ENCODE peak calls at places on chromosomes 5 and 9, in nine cellular contexts. T, F, A, V, Y, Z, P, N and D are unnamed samples.

GRCh38 chr5:28523887-28524637 is 1485.7 kb upstream of the CDH9 start:
- DNase-seq in T (no peak), F (no peak), A (peak), V (no peak), Y (no peak), Z (no peak), P (no peak), N (peak), D (peak)

GRCh38 chr9:11805969-11806368 is 887.2 kb upstream of the TYRP1 start:
- DNase-seq in T (no peak), F (no peak), A (no peak), V (no peak), Y (no peak), Z (no peak), P (no peak), N (no peak), D (no peak)

GRCh38 chr5:123512631-123513461 is 869 bp downstream of the CSNK1G3 start:
- DNase-seq in T (no peak), F (peak), A (peak), V (peak), Y (peak), Z (peak), P (no peak), N (peak), D (peak)

GRCh38 chr9:9352877-9353481 is 1259.8 kb downstream of the PTPRD start:
- DNase-seq in T (no peak), F (no peak), A (no peak), V (no peak), Y (no peak), Z (no peak), P (no peak), N (peak), D (peak)

GRCh38 chr5:39412995-39413394 is 11.8 kb downstream of the DAB2 start:
- DNase-seq in T (no peak), F (no peak), A (no peak), V (no peak), Y (no peak), Z (no peak), P (no peak), N (no peak), D (no peak)

GRCh38 chr9:134268308-134268724 is 57.9 kb upstream of the RXRA start:
- DNase-seq in T (no peak), F (no peak), A (no peak), V (no peak), Y (no peak), Z (no peak), P (no peak), N (no peak), D (no peak)

GRCh38 chr9:136021171-136021890 is 60.2 kb upstream of the UBAC1 start:
- DNase-seq in T (peak), F (no peak), A (no peak), V (peak), Y (peak), Z (no peak), P (no peak), N (no peak), D (no peak)

GRCh38 chr9:124723352-124723751 is 47.8 kb downstream of the NR6A1 start:
- DNase-seq in T (no peak), F (no peak), A (no peak), V (no peak), Y (no peak), Z (no peak), P (no peak), N (no peak), D (no peak)

GRCh38 chr5:98416541-98416940 is 356.9 kb upstream of the RGMB start:
- DNase-seq in T (no peak), F (no peak), A (peak), V (no peak), Y (no peak), Z (no peak), P (no peak), N (no peak), D (peak)

GRCh38 chr5:60545526-60545925 is 154.4 kb downstream of the DEPDC1B start:
- DNase-seq in T (no peak), F (no peak), A (no peak), V (no peak), Y (no peak), Z (no peak), P (no peak), N (no peak), D (no peak)

GRCh38 chr9:117073539-117074336 is 341.1 kb downstream of the ASTN2 start:
- DNase-seq in T (no peak), F (no peak), A (peak), V (peak), Y (no peak), Z (no peak), P (no peak), N (peak), D (peak)

GRCh38 chr5:75603421-75603820 is 7.8 kb upstream of the ANKDD1B start:
- DNase-seq in T (no peak), F (no peak), A (peak), V (no peak), Y (no peak), Z (no peak), P (no peak), N (no peak), D (no peak)

GRCh38 chr9:97970106-97970505 is 13.0 kb upstream of the ANP32B start:
- DNase-seq in T (no peak), F (no peak), A (no peak), V (no peak), Y (no peak), Z (peak), P (no peak), N (no peak), D (no peak)

GRCh38 chr9:69667306-69667705 is 4.9 kb downstream of the APBA1 start:
- DNase-seq in T (no peak), F (no peak), A (no peak), V (no peak), Y (no peak), Z (no peak), P (no peak), N (no peak), D (no peak)

GRCh38 chr5:146233441-146233840 is 30.0 kb downstream of the RBM27 start:
- DNase-seq in T (no peak), F (no peak), A (no peak), V (no peak), Y (peak), Z (no peak), P (no peak), N (no peak), D (no peak)

GRCh38 chr9:121498487-121499176 is 1.0 kb downstream of the GGTA1 start:
- DNase-seq in T (no peak), F (no peak), A (peak), V (peak), Y (no peak), Z (no peak), P (no peak), N (no peak), D (peak)

GRCh38 chr9:76161546-76161945 is 232.7 kb downstream of the RFK start:
- DNase-seq in T (no peak), F (no peak), A (no peak), V (no peak), Y (no peak), Z (no peak), P (no peak), N (peak), D (no peak)

DNA sequence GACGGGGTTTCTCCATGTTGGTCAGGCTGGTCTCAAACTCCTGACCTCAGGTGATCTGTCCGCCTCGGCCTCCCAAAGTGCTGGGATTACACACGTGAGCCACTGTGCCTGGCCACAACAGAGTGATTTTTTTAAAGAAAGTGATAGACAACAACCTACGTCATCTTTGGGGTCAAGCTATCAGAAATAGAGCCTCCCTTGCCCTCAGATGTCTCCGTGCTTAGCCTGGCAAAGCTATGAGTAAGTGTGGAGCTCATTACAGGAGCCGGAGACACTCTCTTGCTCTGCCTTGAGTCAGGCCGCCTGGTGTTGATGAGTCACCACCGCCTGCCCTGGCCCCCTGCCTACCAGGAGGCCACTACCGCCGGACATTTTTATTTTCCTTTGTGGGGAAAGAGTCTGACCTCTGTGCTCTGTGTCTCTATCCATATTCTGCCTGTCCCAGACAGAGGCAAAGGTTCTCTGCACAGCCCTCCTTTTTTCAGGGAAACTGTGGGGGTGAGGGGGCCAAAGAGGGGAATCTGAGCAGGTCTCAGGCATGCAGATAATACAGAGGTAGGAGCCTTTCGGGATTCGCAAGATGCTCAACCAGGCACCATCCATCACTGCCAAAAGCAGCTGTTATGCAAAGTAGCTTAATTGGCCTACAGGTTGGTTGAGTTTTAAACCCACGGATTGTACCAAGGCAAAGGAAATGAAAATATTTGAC is 123.7 kb upstream of the CPEB4 start:
- DNase-seq in T (peak), F (peak), A (peak), V (peak), Y (peak), Z (no peak), P (peak), N (peak), D (peak)
- H3K27ac ChIP-seq in T (peak), F (no peak), A (peak), V (no peak), Y (peak), Z (no peak), P (no peak), N (peak), D (peak)

DNA sequence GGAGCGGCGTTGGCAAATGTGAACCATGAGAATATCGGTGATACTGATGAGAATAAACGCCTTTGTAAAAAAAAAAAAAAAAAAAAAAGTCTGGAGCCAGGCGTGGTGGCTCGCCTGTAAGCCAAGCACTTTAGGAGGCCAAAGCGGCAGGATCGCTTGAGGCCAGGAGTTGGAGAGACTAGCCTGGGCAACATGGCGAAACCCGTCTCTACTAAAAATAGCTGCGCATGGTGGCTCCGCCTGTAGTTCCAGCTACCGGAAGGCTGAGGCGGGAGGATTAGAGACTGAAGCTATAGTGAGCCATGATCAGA is 425 bp upstream of the NFX1 start:
- DNase-seq in T (no peak), F (no peak), A (no peak), V (no peak), Y (no peak), Z (no peak), P (no peak), N (no peak), D (no peak)
- H3K27ac ChIP-seq in T (peak), F (peak), A (peak), V (peak), Y (peak), Z (peak), P (peak), N (peak), D (peak)

DNA sequence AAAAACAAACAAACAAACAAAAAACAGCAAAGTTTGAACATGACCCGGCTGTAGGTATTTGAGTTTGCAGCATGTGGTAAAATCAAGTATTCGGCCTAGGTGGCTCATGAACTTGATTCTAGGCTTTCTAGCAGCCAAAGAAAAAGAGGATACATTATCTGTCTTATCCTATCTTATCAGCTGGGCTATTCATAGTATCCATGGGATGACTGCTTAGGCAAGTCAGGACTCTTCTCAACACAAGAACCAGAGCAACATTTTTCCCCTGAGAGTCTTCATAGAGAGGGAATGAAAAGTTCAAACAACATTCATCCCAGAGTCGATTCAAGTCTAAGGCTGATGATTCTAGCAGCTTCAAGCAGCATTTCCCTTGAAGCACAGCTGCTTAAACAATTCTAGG is 2.9 kb downstream of the S100Z start:
- DNase-seq in T (no peak), F (no peak), A (no peak), V (no peak), Y (no peak), Z (no peak), P (no peak), N (no peak), D (no peak)
- H3K27ac ChIP-seq in T (no peak), F (no peak), A (no peak), V (no peak), Y (peak), Z (no peak), P (no peak), N (peak), D (no peak)

GRCh38 chr5:134247825-134248224 is 22.0 kb upstream of the PPP2CA start:
- DNase-seq in T (no peak), F (no peak), A (no peak), V (peak), Y (no peak), Z (no peak), P (no peak), N (no peak), D (no peak)

GRCh38 chr5:134246771-134247329 is 21.0 kb upstream of the PPP2CA start:
- DNase-seq in T (no peak), F (no peak), A (no peak), V (no peak), Y (peak), Z (no peak), P (no peak), N (no peak), D (peak)

GRCh38 chr5:134245101-134245604 is 19.3 kb upstream of the PPP2CA start:
- DNase-seq in T (no peak), F (no peak), A (peak), V (peak), Y (no peak), Z (no peak), P (no peak), N (peak), D (peak)

GRCh38 chr5:134247411-134247810 is 21.5 kb upstream of the PPP2CA start:
- DNase-seq in T (no peak), F (no peak), A (peak), V (no peak), Y (no peak), Z (no peak), P (peak), N (peak), D (peak)

GRCh38 chr5:134245692-134246091 is 19.8 kb upstream of the PPP2CA start:
- DNase-seq in T (no peak), F (no peak), A (no peak), V (no peak), Y (no peak), Z (no peak), P (no peak), N (no peak), D (no peak)
- H3K27ac ChIP-seq in T (peak), F (no peak), A (peak), V (no peak), Y (peak), Z (no peak), P (peak), N (peak), D (peak)

GRCh38 chr5:178469975-178470692 is 120.1 kb downstream of the COL23A1 start:
- DNase-seq in T (no peak), F (peak), A (no peak), V (no peak), Y (no peak), Z (no peak), P (no peak), N (no peak), D (no peak)

GRCh38 chr5:178470693-178471025 is 119.5 kb downstream of the COL23A1 start:
- DNase-seq in T (no peak), F (no peak), A (no peak), V (no peak), Y (no peak), Z (no peak), P (no peak), N (no peak), D (no peak)

GRCh38 chr5:178472138-178472537 is 118.1 kb downstream of the COL23A1 start:
- DNase-seq in T (no peak), F (no peak), A (no peak), V (no peak), Y (no peak), Z (no peak), P (no peak), N (no peak), D (no peak)

GRCh38 chr5:178473858-178474257 is 116.3 kb downstream of the COL23A1 start:
- DNase-seq in T (no peak), F (no peak), A (no peak), V (no peak), Y (no peak), Z (no peak), P (no peak), N (no peak), D (no peak)

DNA sequence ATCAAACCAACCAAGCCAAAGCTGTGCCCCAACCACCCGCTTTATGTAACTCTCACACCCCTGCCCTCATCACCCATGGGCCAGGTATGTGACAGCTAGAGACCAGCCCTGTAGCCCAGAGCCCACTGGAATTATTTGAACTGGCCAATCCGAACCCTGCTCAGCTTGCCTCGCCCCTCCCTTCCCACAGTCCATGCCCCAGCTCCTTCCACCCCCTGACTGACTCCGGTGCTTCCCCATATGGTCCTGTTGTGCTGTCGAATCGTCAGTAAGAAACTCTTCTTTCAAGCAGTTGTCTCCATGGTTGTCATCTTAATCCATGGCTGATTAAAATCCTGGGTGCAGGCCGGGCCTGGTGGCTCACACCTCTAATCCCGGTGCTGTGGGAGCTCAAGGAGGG is 118.5 kb downstream of the COL23A1 start:
- DNase-seq in T (no peak), F (no peak), A (no peak), V (no peak), Y (no peak), Z (no peak), P (no peak), N (no peak), D (no peak)
- H3K27ac ChIP-seq in T (no peak), F (no peak), A (no peak), V (no peak), Y (no peak), Z (no peak), P (no peak), N (no peak), D (no peak)

GRCh38 chr5:55227738-55228430 is 769 bp upstream of the MCIDAS start:
- DNase-seq in T (no peak), F (no peak), A (no peak), V (no peak), Y (no peak), Z (no peak), P (no peak), N (no peak), D (no peak)
- H3K27ac ChIP-seq in T (no peak), F (no peak), A (peak), V (no peak), Y (no peak), Z (no peak), P (peak), N (no peak), D (no peak)

DNA sequence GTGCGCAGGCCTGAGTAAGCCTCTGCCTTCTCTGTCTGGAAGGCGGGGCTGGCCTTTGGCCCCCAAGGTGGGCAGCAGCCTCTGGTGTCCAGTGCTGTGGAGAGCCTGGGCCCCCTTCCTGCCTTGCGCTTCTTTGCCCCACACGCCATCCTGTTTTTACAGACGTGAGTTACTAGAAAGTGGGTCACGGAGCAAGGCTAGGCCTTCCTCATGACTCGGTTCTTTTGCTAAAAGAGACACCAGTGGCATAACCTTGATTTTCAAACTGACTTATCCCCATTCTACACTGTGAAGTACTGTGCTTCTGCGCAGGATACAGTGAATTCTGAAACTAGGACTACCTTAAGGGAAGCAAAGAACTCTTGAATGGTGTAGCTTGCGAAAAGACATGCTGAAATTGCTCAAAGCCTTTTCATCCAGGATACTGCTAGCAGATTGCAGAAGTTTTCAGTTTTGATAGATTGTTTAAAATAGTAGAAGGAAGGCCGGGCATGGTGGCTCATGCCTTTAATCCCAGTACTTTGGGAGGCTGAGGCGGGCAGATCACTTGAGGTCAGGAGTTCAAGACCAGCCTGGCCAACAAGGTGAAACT is 7.2 kb downstream of the ROPN1L start:
- DNase-seq in T (no peak), F (no peak), A (no peak), V (no peak), Y (no peak), Z (no peak), P (no peak), N (no peak), D (no peak)
- H3K27ac ChIP-seq in T (no peak), F (no peak), A (no peak), V (no peak), Y (no peak), Z (no peak), P (no peak), N (no peak), D (no peak)